ENCODE peak calls at places on chromosomes 1 and 21, in eight cellular contexts. E is GM23248, K is anterior cingulate cortex, V is EL, B is substantia nigra, D is tibial artery, P is transverse colon, O is MM.1S. H is an unnamed sample.

GRCh38 chr21:44971672-44971995 is 31.8 kb downstream of the SLX9 start:
- DNase-seq in E (no peak), K (no peak), V (no peak), B (no peak), D (no peak), P (no peak), O (no peak), H (no peak)

GRCh38 chr1:200075938-200076546 is 48.5 kb downstream of the NR5A2 start:
- DNase-seq in E (peak), K (no peak), V (peak), B (no peak), D (no peak), P (no peak), O (no peak), H (no peak)

GRCh38 chr1:36734356-36734755 is 251.6 kb upstream of the CSF3R start:
- DNase-seq in E (no peak), K (no peak), V (no peak), B (no peak), D (peak), P (no peak), O (no peak), H (no peak)

GRCh38 chr21:45126085-45126687 is 51.8 kb downstream of the ADARB1 start:
- DNase-seq in E (no peak), K (no peak), V (no peak), B (no peak), D (no peak), P (no peak), O (no peak), H (no peak)

GRCh38 chr1:43552813-43553212 is 22.1 kb downstream of the PTPRF start:
- DNase-seq in E (peak), K (peak), V (peak), B (peak), D (no peak), P (peak), O (no peak), H (no peak)

GRCh38 chr1:33985656-33986055 is 121.8 kb downstream of the HMGB4 start:
- DNase-seq in E (peak), K (no peak), V (no peak), B (no peak), D (peak), P (no peak), O (no peak), H (no peak)

GRCh38 chr1:40379785-40380452 is 6.4 kb downstream of the SMAP2 start:
- DNase-seq in E (peak), K (no peak), V (peak), B (no peak), D (no peak), P (no peak), O (no peak), H (no peak)

GRCh38 chr1:217360510-217360909 is 270.4 kb downstream of the GPATCH2 start:
- DNase-seq in E (no peak), K (no peak), V (no peak), B (no peak), D (no peak), P (no peak), O (no peak), H (no peak)

GRCh38 chr1:107941123-107941522 is 23.9 kb downstream of the VAV3 start:
- DNase-seq in E (peak), K (no peak), V (no peak), B (no peak), D (peak), P (no peak), O (no peak), H (no peak)

GRCh38 chr1:5389101-5389885 is 602.9 kb downstream of the NPHP4 start:
- DNase-seq in E (no peak), K (no peak), V (no peak), B (no peak), D (no peak), P (no peak), O (no peak), H (no peak)

GRCh38 chr1:28509705-28510349 is 4.0 kb downstream of the RCC1 start:
- DNase-seq in E (peak), K (no peak), V (peak), B (no peak), D (no peak), P (no peak), O (no peak), H (peak)

GRCh38 chr1:47189844-47190562 is at the start of gene PDZK1IP1:
- DNase-seq in E (peak), K (peak), V (peak), B (peak), D (peak), P (peak), O (no peak), H (no peak)

GRCh38 chr1:111880866-111881837 is 108.3 kb downstream of the KCND3 start:
- DNase-seq in E (no peak), K (peak), V (no peak), B (no peak), D (no peak), P (peak), O (no peak), H (no peak)

GRCh38 chr1:9009438-9010366 is 16.5 kb downstream of the SLC2A7 start:
- DNase-seq in E (peak), K (no peak), V (peak), B (no peak), D (no peak), P (peak), O (peak), H (peak)

GRCh38 chr1:112144738-112145426 is 155.4 kb upstream of the KCND3 start:
- DNase-seq in E (no peak), K (no peak), V (no peak), B (no peak), D (no peak), P (no peak), O (no peak), H (no peak)

GRCh38 chr1:231626951-231627614 is 493 bp downstream of the DISC1 start:
- DNase-seq in E (peak), K (peak), V (peak), B (no peak), D (peak), P (peak), O (no peak), H (peak)

GRCh38 chr1:156228501-156228900 is 13.5 kb upstream of the BGLAP start:
- DNase-seq in E (no peak), K (no peak), V (no peak), B (no peak), D (no peak), P (no peak), O (peak), H (no peak)

GRCh38 chr1:202274611-202275010 is 67.1 kb downstream of the UBE2T start:
- DNase-seq in E (peak), K (no peak), V (peak), B (no peak), D (peak), P (peak), O (peak), H (peak)

GRCh38 chr1:36160949-36161485 is 5.1 kb downstream of the MAP7D1 start:
- DNase-seq in E (peak), K (peak), V (peak), B (peak), D (peak), P (peak), O (peak), H (peak)

GRCh38 chr1:187689137-187689536 is 860.4 kb downstream of the PLA2G4A start:
- DNase-seq in E (peak), K (peak), V (peak), B (no peak), D (no peak), P (no peak), O (no peak), H (no peak)

GRCh38 chr1:24294757-24295371 is 24.3 kb upstream of the GRHL3 start:
- DNase-seq in E (peak), K (no peak), V (peak), B (no peak), D (peak), P (peak), O (no peak), H (no peak)

GRCh38 chr1:17059391-17060128 is 5.7 kb upstream of the SDHB start:
- DNase-seq in E (peak), K (peak), V (peak), B (peak), D (peak), P (peak), O (peak), H (peak)

GRCh38 chr1:65691962-65692361 is 100.7 kb upstream of the PDE4B start:
- DNase-seq in E (peak), K (no peak), V (no peak), B (no peak), D (no peak), P (no peak), O (no peak), H (no peak)

GRCh38 chr1:184422490-184423233 is 35.8 kb downstream of the C1orf21 start:
- DNase-seq in E (no peak), K (no peak), V (no peak), B (no peak), D (no peak), P (no peak), O (no peak), H (no peak)

GRCh38 chr1:88741413-88741812 is 57.3 kb downstream of the PKN2 start:
- DNase-seq in E (peak), K (no peak), V (peak), B (no peak), D (no peak), P (no peak), O (no peak), H (no peak)